ENCODE peak calls at places on chromosomes 13 and 19, in nine cellular contexts. E, Z, F, A, M, R, X, Q and O are unnamed samples.

GRCh38 chr19:16461630-16462051 is 10.1 kb downstream of the EPS15L1 start:
- DNase-seq in E (no peak), Z (no peak), F (no peak), A (no peak), M (no peak), R (no peak), X (no peak), Q (no peak), O (no peak)

GRCh38 chr19:51093066-51093465 is 10.4 kb upstream of the KLK14 start:
- DNase-seq in E (no peak), Z (no peak), F (no peak), A (no peak), M (no peak), R (no peak), X (no peak), Q (no peak), O (no peak)

GRCh38 chr13:71879129-71879535 is 12.1 kb upstream of the DACH1 start:
- DNase-seq in E (peak; percentile 7), Z (no peak), F (no peak), A (peak; percentile 30), M (no peak), R (no peak), X (peak; percentile 53), Q (peak; percentile 59), O (no peak)

GRCh38 chr19:31377736-31378135 is 28.5 kb upstream of the TSHZ3 start:
- DNase-seq in E (no peak), Z (no peak), F (no peak), A (no peak), M (no peak), R (no peak), X (peak; percentile 31), Q (no peak), O (no peak)

GRCh38 chr19:39236527-39236926 is 8.3 kb downstream of the IFNL3 start:
- DNase-seq in E (no peak), Z (no peak), F (no peak), A (no peak), M (no peak), R (no peak), X (no peak), Q (no peak), O (no peak)

GRCh38 chr19:47021536-47022139 is 2.0 kb downstream of the NPAS1 start:
- DNase-seq in E (no peak), Z (no peak), F (no peak), A (no peak), M (no peak), R (no peak), X (no peak), Q (no peak), O (no peak)

GRCh38 chr19:6556480-6556879 is 25.7 kb downstream of the TNFSF9 start:
- DNase-seq in E (no peak), Z (no peak), F (no peak), A (no peak), M (no peak), R (no peak), X (peak; percentile 42), Q (no peak), O (no peak)

GRCh38 chr19:38952395-38953165 is 21.8 kb downstream of the MRPS12 start:
- DNase-seq in E (no peak), Z (no peak), F (no peak), A (peak; percentile 75), M (no peak), R (no peak), X (peak; percentile 16), Q (peak; percentile 43), O (no peak)

GRCh38 chr19:28397311-28397710 is 815.6 kb downstream of the UQCRFS1 start:
- DNase-seq in E (no peak), Z (no peak), F (no peak), A (no peak), M (no peak), R (no peak), X (no peak), Q (no peak), O (no peak)

GRCh38 chr19:40510526-40511115 is 43.8 kb downstream of the SPTBN4 start:
- DNase-seq in E (no peak), Z (no peak), F (no peak), A (no peak), M (no peak), R (no peak), X (no peak), Q (no peak), O (no peak)

GRCh38 chr19:55528030-55528801 is 8.7 kb downstream of the SBK2 start:
- DNase-seq in E (no peak), Z (no peak), F (no peak), A (peak; percentile 23), M (no peak), R (no peak), X (no peak), Q (no peak), O (no peak)

GRCh38 chr19:50794778-50795664 is 4.8 kb downstream of the ACP4 start:
- DNase-seq in E (no peak), Z (no peak), F (no peak), A (peak; percentile 51), M (no peak), R (no peak), X (no peak), Q (no peak), O (no peak)

GRCh38 chr13:65497265-65497664 is 1732.9 kb downstream of the PCDH9 start:
- DNase-seq in E (peak; percentile 20), Z (peak; percentile 15), F (no peak), A (peak; percentile 86), M (no peak), R (no peak), X (no peak), Q (no peak), O (no peak)

GRCh38 chr13:100650321-100650720 is 24.3 kb downstream of the TMTC4 start:
- DNase-seq in E (no peak), Z (no peak), F (no peak), A (no peak), M (no peak), R (no peak), X (no peak), Q (no peak), O (no peak)

GRCh38 chr13:53015971-53016370 is 12.6 kb upstream of the OLFM4 start:
- DNase-seq in E (no peak), Z (no peak), F (no peak), A (no peak), M (no peak), R (no peak), X (no peak), Q (no peak), O (no peak)

GRCh38 chr19:5287066-5287465 is 53.5 kb downstream of the PTPRS start:
- DNase-seq in E (no peak), Z (no peak), F (no peak), A (peak; percentile 33), M (no peak), R (no peak), X (no peak), Q (no peak), O (no peak)

GRCh38 chr19:29845576-29846176 is 33.9 kb downstream of the CCNE1 start:
- DNase-seq in E (no peak), Z (no peak), F (peak; percentile 23), A (no peak), M (peak; percentile 63), R (no peak), X (peak; percentile 21), Q (peak; percentile 53), O (no peak)

GRCh38 chr13:98823442-98823841 is 71.0 kb upstream of the SLC15A1 start:
- DNase-seq in E (no peak), Z (no peak), F (no peak), A (no peak), M (no peak), R (no peak), X (peak; percentile 8), Q (no peak), O (no peak)

GRCh38 chr13:57582032-57582431 is 49.5 kb upstream of the PCDH17 start:
- DNase-seq in E (no peak), Z (no peak), F (no peak), A (no peak), M (no peak), R (no peak), X (no peak), Q (no peak), O (no peak)

GRCh38 chr19:36031308-36031707 is 1.4 kb downstream of the CLIP3 start:
- DNase-seq in E (no peak), Z (no peak), F (no peak), A (no peak), M (no peak), R (no peak), X (no peak), Q (no peak), O (no peak)

DNA sequence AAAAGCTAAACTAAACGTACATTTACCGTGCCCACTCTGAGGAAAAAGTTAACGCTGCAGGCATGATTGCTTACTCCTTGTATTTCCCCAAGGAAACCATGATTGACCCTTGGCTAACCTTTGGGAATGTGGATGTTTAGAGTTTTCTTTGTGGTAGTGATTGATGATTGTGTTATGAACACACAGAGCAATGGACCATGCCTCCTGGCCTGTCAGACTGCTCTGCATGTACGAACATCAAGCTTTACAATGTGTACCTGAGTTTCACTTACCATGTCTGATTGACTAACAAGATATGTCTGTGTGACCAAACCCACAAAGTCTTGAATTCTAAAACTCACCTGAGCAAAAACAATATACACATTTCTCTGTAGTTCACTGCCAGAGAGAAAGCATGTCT is 35.1 kb downstream of the MYCBP2 start:
- DNase-seq in E (no peak), Z (no peak), F (no peak), A (no peak), M (no peak), R (no peak), X (no peak), Q (no peak), O (no peak)
- H3K4me3 ChIP-seq in E (no peak overlapping the region), Z (no peak overlapping the region), F (no peak overlapping the region), A (no peak overlapping the region), M (no peak overlapping the region), R (no peak overlapping the region), X (no peak overlapping the region), Q (no peak overlapping the region), O (no peak overlapping the region)

GRCh38 chr19:10516064-10516385 is 1.2 kb downstream of the S1PR5 start:
- DNase-seq in E (no peak), Z (no peak), F (no peak), A (no peak), M (no peak), R (no peak), X (no peak), Q (no peak), O (no peak)
- H3K4me3 ChIP-seq in E (no peak overlapping the region), Z (no peak overlapping the region), F (no peak overlapping the region), A (no peak overlapping the region), M (no peak overlapping the region), R (no peak overlapping the region), X (no peak overlapping the region), Q (no peak overlapping the region), O (no peak overlapping the region)

GRCh38 chr19:13880059-13880672 is 3.2 kb downstream of the NANOS3 start:
- DNase-seq in E (peak; percentile 72), Z (peak; percentile 84), F (peak; percentile 97), A (peak; percentile 99), M (peak; percentile 99), R (peak; percentile 98), X (peak; percentile 97), Q (peak; percentile 96), O (peak; percentile 97)
- H3K4me3 ChIP-seq in E (peak overlapping the region; percentile 49), Z (peak overlapping the region; percentile 36), F (no peak overlapping the region), A (peak overlapping the region; percentile 54), M (peak overlapping the region; percentile 22), R (peak overlapping the region; percentile 36), X (peak overlapping the region; percentile 26), Q (no peak overlapping the region), O (peak overlapping the region; percentile 40)

DNA sequence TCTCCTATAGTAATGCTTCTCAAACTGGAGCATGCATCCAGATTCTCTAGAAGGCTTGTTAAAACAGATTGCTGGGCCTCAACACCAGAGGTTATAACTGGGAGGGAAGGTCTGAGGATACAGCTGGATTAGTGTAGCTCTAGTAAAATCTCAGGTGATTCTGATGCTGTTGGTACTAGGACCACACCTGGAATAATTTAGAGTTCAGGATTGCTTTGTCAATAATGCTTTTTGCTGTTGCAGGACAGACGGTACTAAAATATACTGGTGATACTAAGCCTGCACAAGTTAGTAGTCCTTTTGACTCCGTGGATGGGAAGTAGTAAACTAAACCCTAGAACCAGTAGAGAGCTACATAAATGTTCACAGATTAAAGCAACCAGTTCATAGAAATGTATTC is 258.1 kb upstream of the STARD13 start:
- DNase-seq in E (no peak), Z (no peak), F (no peak), A (peak; percentile 8), M (no peak), R (no peak), X (peak; percentile 20), Q (no peak), O (no peak)
- H3K4me3 ChIP-seq in E (peak overlapping the region; percentile 78), Z (no peak overlapping the region), F (no peak overlapping the region), A (peak overlapping the region; percentile 71), M (peak overlapping the region; percentile 43), R (peak overlapping the region; percentile 58), X (no peak overlapping the region), Q (peak overlapping the region; percentile 48), O (peak overlapping the region; percentile 31)